ENCODE peak calls at places on chromosomes 5 and 9, in nine cellular contexts. T, V, R, G, K, I, Q, A and F are unnamed samples.
A peak's percentile ranks its signal among the peaks of the same experiment; 100 is the strongest.

GRCh38 chr5:11491658-11492057 is 412.6 kb downstream of the CTNND2 start:
- DNase-seq in V (no peak), K (no peak), G (no peak), I (no peak), A (no peak), R (no peak), Q (no peak), T (no peak), F (no peak)

GRCh38 chr9:80163889-80164288 is 592.1 kb downstream of the TLE4 start:
- DNase-seq in Q (no peak), A (no peak), V (no peak), K (no peak), T (no peak), G (no peak), R (peak; percentile 76), I (no peak), F (no peak)

GRCh38 chr5:54304031-54304430 is 6.3 kb downstream of the ARL15 start:
- DNase-seq in G (no peak), V (no peak), A (no peak), R (no peak), T (no peak), I (no peak), K (no peak), Q (no peak), F (no peak)

GRCh38 chr5:13664377-13664776 is 280.1 kb downstream of the DNAH5 start:
- DNase-seq in Q (no peak), T (peak; percentile 94), V (no peak), R (no peak), A (no peak), G (no peak), I (no peak), K (no peak), F (no peak)

GRCh38 chr5:72470817-72471216 is 36.4 kb downstream of the ZNF366 start:
- DNase-seq in A (no peak), G (no peak), K (no peak), T (peak; percentile 27), Q (no peak), I (no peak), V (no peak), R (no peak), F (peak; percentile 63)

GRCh38 chr9:86176468-86176867 is 77.1 kb upstream of the GOLM1 start:
- DNase-seq in I (peak; percentile 80), G (no peak), K (no peak), V (no peak), R (no peak), Q (no peak), T (no peak), A (no peak), F (no peak)

GRCh38 chr5:127492854-127493738 is 24.3 kb upstream of the PRRC1 start:
- DNase-seq in K (peak; percentile 44), G (peak; percentile 49), I (peak; percentile 42), A (no peak), R (no peak), T (peak; percentile 4), V (no peak), Q (peak; percentile 44), F (peak; percentile 84)

GRCh38 chr5:181059297-181060230 is 19.5 kb downstream of the BTNL9 start:
- DNase-seq in V (no peak), R (no peak), A (no peak), G (peak; percentile 26), T (no peak), K (no peak), I (no peak), Q (no peak), F (no peak)

GRCh38 chr5:28344803-28345433 is 1306.5 kb upstream of the CDH9 start:
- DNase-seq in T (peak; percentile 56), R (no peak), Q (peak; percentile 49), G (peak; percentile 85), K (peak; percentile 8), V (no peak), I (peak; percentile 5), A (no peak), F (no peak)

GRCh38 chr9:114746591-114746990 is 59.2 kb downstream of the TNFSF15 start:
- DNase-seq in T (no peak), G (no peak), Q (no peak), K (no peak), I (no peak), V (no peak), R (no peak), A (no peak), F (no peak)

GRCh38 chr9:14690986-14691730 is 2.1 kb downstream of the ZDHHC21 start:
- DNase-seq in T (no peak), K (no peak), I (no peak), R (no peak), V (no peak), G (no peak), A (no peak), Q (no peak), F (no peak)

GRCh38 chr5:115551415-115551814 is 6.8 kb upstream of the FEM1C start:
- DNase-seq in R (no peak), I (no peak), Q (no peak), T (peak; percentile 21), V (no peak), K (peak; percentile 47), A (no peak), G (no peak), F (no peak)

GRCh38 chr5:148343049-148343413 is 7.7 kb downstream of the SPINK9 start:
- DNase-seq in Q (no peak), R (no peak), A (no peak), T (no peak), G (no peak), V (no peak), K (peak; percentile 38), I (no peak), F (no peak)

GRCh38 chr5:172733179-172733973 is 37.6 kb downstream of the DUSP1 start:
- DNase-seq in G (peak; percentile 50), Q (no peak), R (no peak), A (peak; percentile 71), I (no peak), K (no peak), T (peak; percentile 89), V (peak; percentile 89), F (peak; percentile 95)

GRCh38 chr9:116497081-116497480 is 190.0 kb upstream of the TRIM32 start:
- DNase-seq in T (no peak), K (no peak), Q (no peak), V (no peak), A (no peak), R (no peak), I (no peak), G (no peak), F (no peak)

GRCh38 chr9:77575785-77576184 is 72.3 kb downstream of the GNA14 start:
- DNase-seq in R (no peak), K (peak; percentile 21), G (peak; percentile 65), T (no peak), V (no peak), Q (peak; percentile 48), A (no peak), I (no peak), F (peak; percentile 4)

GRCh38 chr5:633521-633955 is 21.4 kb downstream of the CEP72 start:
- DNase-seq in I (no peak), V (no peak), T (peak; percentile 35), Q (no peak), K (no peak), R (peak; percentile 54), A (no peak), G (no peak), F (peak; percentile 31)

DNA sequence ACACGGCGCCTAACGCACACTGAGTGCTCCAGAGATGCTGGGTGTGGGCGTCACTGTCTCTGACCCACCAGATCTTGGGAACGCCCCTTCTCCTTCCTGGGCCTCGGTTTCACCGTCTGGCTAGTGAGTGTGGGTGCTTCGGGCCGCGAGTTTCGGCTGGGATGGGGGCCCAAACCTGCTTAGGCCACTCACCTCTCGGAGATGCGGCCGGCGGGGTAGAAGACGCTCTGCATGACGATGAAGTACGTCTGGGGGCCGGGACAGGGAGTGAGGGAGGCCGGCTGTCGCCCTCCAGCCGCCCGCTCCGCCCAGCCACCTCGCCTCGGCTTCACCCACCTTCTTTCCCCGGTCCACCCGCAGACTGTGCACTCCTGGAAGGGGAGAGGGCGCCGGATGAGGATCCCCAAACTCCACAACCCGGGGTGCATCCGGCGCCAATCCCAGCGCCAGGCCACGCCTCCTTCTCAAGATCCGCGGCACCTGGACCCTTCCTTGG is 3.6 kb downstream of the PIP5KL1 start:
- DNase-seq in K (no peak), Q (no peak), T (no peak), I (no peak), V (no peak), G (peak; percentile 56), R (no peak), A (no peak), F (no peak)
- H3K4me3 ChIP-seq in K (peak overlapping the region; percentile 35), Q (no peak overlapping the region), T (peak overlapping the region; percentile 39), I (no peak overlapping the region), V (no peak overlapping the region), G (peak overlapping the region; percentile 60), R (no peak overlapping the region), A (no peak overlapping the region), F (no peak overlapping the region)

GRCh38 chr9:38621434-38622082 is 1.2 kb upstream of the ANKRD18A start:
- DNase-seq in G (peak; percentile 40), V (no peak), Q (peak; percentile 37), T (no peak), A (no peak), K (no peak), R (peak; percentile 86), I (peak; percentile 67), F (no peak)
- H3K27ac ChIP-seq in G (no peak overlapping the region), V (no peak overlapping the region), Q (no peak overlapping the region), T (no peak overlapping the region), A (no peak overlapping the region), K (no peak overlapping the region), R (peak overlapping the region; percentile 36), I (no peak overlapping the region), F (no peak overlapping the region)

GRCh38 chr5:150398432-150399157 is 14.1 kb downstream of the CD74 start:
- DNase-seq in K (no peak), I (no peak), Q (no peak), V (no peak), G (peak; percentile 65), T (no peak), R (peak; percentile 86), A (no peak), F (no peak)

GRCh38 chr5:150396247-150396646 is 16.5 kb downstream of the CD74 start:
- DNase-seq in T (no peak), Q (no peak), I (no peak), G (no peak), A (no peak), R (no peak), K (no peak), V (no peak), F (no peak)

GRCh38 chr5:150400020-150400326 is 12.7 kb downstream of the CD74 start:
- DNase-seq in I (no peak), R (no peak), A (no peak), V (no peak), Q (no peak), K (no peak), G (no peak), T (no peak), F (no peak)

GRCh38 chr5:150399158-150400019 is 13.3 kb downstream of the CD74 start:
- DNase-seq in V (no peak), R (no peak), Q (no peak), A (no peak), T (no peak), K (no peak), G (no peak), I (no peak), F (no peak)

GRCh38 chr5:150397749-150398431 is 14.8 kb downstream of the CD74 start:
- DNase-seq in A (no peak), R (no peak), K (no peak), G (no peak), T (no peak), I (no peak), Q (no peak), V (peak; percentile 24), F (no peak)
- H3K36me3 ChIP-seq in A (peaks cover 40% of the 10 kb centered on the region), R (peaks cover 89% of the 10 kb centered on the region), K (peaks cover 87% of the 10 kb centered on the region), G (peaks cover 26% of the 10 kb centered on the region), T (peaks cover 34% of the 10 kb centered on the region), I (peaks cover 7% of the 10 kb centered on the region), Q (peaks cover 95% of the 10 kb centered on the region), V (peaks cover 96% of the 10 kb centered on the region), F (peaks cover 93% of the 10 kb centered on the region)

GRCh38 chr9:130973686-130974281 is 34.7 kb upstream of the FIBCD1 start:
- DNase-seq in Q (no peak), R (no peak), V (no peak), T (no peak), K (peak; percentile 62), A (no peak), I (no peak), G (no peak), F (no peak)
- H3K4me3 ChIP-seq in Q (no peak overlapping the region), R (no peak overlapping the region), V (no peak overlapping the region), T (no peak overlapping the region), K (no peak overlapping the region), A (no peak overlapping the region), I (no peak overlapping the region), G (no peak overlapping the region), F (no peak overlapping the region)